ENCODE peak calls at places on chromosomes 3 and 15, in seven cellular contexts. One of them, this sample, is unnamed.
A peak's percentile ranks its signal among the peaks of the same experiment; 100 is the strongest.

GRCh38 chr15:70385052-70385451 is 287.3 kb upstream of the TLE3 start:
- DNase-seq in cardiac muscle cell: no peak
- DNase-seq in K562: no peak
- DNase-seq in right lobe of liver: no peak
- DNase-seq in lung: no peak
- DNase-seq in astrocyte: no peak
- DNase-seq in AG04450: no peak
- DNase-seq in this sample: no peak

GRCh38 chr3:177792363-177793030 is 595.2 kb upstream of the TBL1XR1 start:
- DNase-seq in cardiac muscle cell: peak; percentile 36
- DNase-seq in K562: no peak
- DNase-seq in right lobe of liver: no peak
- DNase-seq in lung: no peak
- DNase-seq in astrocyte: peak; percentile 63
- DNase-seq in AG04450: no peak
- DNase-seq in this sample: no peak

GRCh38 chr3:194521514-194522260 is 34.9 kb upstream of the ATP13A3 start:
- DNase-seq in cardiac muscle cell: peak; percentile 86
- DNase-seq in K562: no peak
- DNase-seq in right lobe of liver: no peak
- DNase-seq in lung: no peak
- DNase-seq in astrocyte: peak; percentile 78
- DNase-seq in AG04450: no peak
- DNase-seq in this sample: no peak

GRCh38 chr3:5466752-5467151 is 279.2 kb downstream of the EDEM1 start:
- DNase-seq in cardiac muscle cell: no peak
- DNase-seq in K562: no peak
- DNase-seq in right lobe of liver: no peak
- DNase-seq in lung: no peak
- DNase-seq in astrocyte: no peak
- DNase-seq in AG04450: no peak
- DNase-seq in this sample: no peak

GRCh38 chr3:192422321-192422997 is 304.9 kb downstream of the FGF12 start:
- DNase-seq in cardiac muscle cell: peak; percentile 53
- DNase-seq in K562: no peak
- DNase-seq in right lobe of liver: no peak
- DNase-seq in lung: no peak
- DNase-seq in astrocyte: peak; percentile 84
- DNase-seq in AG04450: no peak
- DNase-seq in this sample: no peak

GRCh38 chr3:169699536-169700050 is 36.1 kb upstream of the MECOM start:
- DNase-seq in cardiac muscle cell: peak; percentile 92
- DNase-seq in K562: no peak
- DNase-seq in right lobe of liver: no peak
- DNase-seq in lung: no peak
- DNase-seq in astrocyte: peak; percentile 51
- DNase-seq in AG04450: peak; percentile 21
- DNase-seq in this sample: peak; percentile 91

GRCh38 chr3:79820089-79820488 is 52.3 kb upstream of the ROBO1 start:
- DNase-seq in cardiac muscle cell: no peak
- DNase-seq in K562: no peak
- DNase-seq in right lobe of liver: no peak
- DNase-seq in lung: no peak
- DNase-seq in astrocyte: no peak
- DNase-seq in AG04450: no peak
- DNase-seq in this sample: no peak

GRCh38 chr3:195151866-195152526 is 119.0 kb downstream of the XXYLT1 start:
- DNase-seq in cardiac muscle cell: peak; percentile 66
- DNase-seq in K562: peak; percentile 48
- DNase-seq in right lobe of liver: no peak
- DNase-seq in lung: no peak
- DNase-seq in astrocyte: peak; percentile 90
- DNase-seq in AG04450: no peak
- DNase-seq in this sample: no peak

GRCh38 chr15:57496946-57497944 is 94.5 kb upstream of the MYZAP start:
- DNase-seq in cardiac muscle cell: no peak
- DNase-seq in K562: no peak
- DNase-seq in right lobe of liver: peak; percentile 33
- DNase-seq in lung: peak; percentile 51
- DNase-seq in astrocyte: peak; percentile 51
- DNase-seq in AG04450: no peak
- DNase-seq in this sample: no peak

DNA sequence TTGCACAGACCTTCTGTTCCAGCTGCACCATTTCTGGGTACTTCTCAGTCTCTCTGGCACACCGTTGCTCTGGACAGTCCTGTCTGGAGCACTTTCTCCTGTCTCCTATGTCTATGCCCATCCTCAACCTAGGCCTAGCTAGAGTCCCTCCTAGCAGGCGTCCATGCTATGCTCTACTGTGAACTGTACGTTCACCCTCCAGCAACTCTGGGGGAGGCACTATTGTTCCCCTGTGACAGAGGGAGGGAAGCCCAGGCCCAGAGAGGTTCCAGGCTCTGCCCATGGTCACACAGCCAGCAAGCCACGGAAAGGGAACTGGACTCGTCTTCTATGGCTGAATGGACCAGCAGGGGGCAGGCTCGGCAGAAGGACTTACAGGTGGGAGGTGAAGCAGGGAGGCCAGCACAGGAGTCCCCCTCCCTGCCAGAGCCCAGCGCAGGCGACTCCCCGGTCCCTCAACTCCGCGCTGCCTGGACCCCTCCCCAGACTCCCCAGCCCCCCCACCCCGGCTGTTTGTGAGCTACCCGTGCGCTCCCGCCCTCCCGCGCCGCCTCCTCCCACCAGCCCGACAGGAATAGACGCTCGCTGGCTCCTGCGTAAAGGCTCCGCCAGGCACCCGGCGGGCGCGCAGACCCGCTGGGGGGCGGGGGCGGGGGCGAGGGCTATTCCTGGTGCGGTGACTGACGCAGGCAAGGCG is 1.7 kb upstream of the LINGO1 start:
- DNase-seq in cardiac muscle cell: peak; percentile 68
- DNase-seq in K562: peak; percentile 88
- DNase-seq in right lobe of liver: peak; percentile 60
- DNase-seq in lung: peak; percentile 57
- DNase-seq in astrocyte: peak; percentile 22
- DNase-seq in AG04450: no peak
- DNase-seq in this sample: peak; percentile 88
- TF ChIP-seq CTCF in cardiac muscle cell: peak; percentile 64
- TF ChIP-seq CTCF in K562: peak; percentile 81
- TF ChIP-seq CTCF in right lobe of liver: peak; percentile 39
- TF ChIP-seq CTCF in lung: no peak
- TF ChIP-seq CTCF in astrocyte: no peak
- TF ChIP-seq CTCF in AG04450: peak; percentile 48
- TF ChIP-seq CTCF in this sample: peak; percentile 41

GRCh38 chr3:119304201-119304713 is 10.1 kb downstream of the ARHGAP31 start:
- DNase-seq in cardiac muscle cell: peak; percentile 50
- DNase-seq in K562: no peak
- DNase-seq in right lobe of liver: no peak
- DNase-seq in lung: no peak
- DNase-seq in astrocyte: peak; percentile 83
- DNase-seq in AG04450: no peak
- DNase-seq in this sample: no peak
- H3K27ac ChIP-seq in cardiac muscle cell: no peak overlapping the region
- H3K27ac ChIP-seq in K562: no peak overlapping the region
- H3K27ac ChIP-seq in right lobe of liver: no peak overlapping the region
- H3K27ac ChIP-seq in lung: no peak overlapping the region
- H3K27ac ChIP-seq in astrocyte: peak overlapping the region; percentile 65
- H3K27ac ChIP-seq in AG04450: peak overlapping the region; percentile 47
- H3K27ac ChIP-seq in this sample: no peak overlapping the region

GRCh38 chr3:37809846-37810447 is 51.7 kb upstream of the CTDSPL start:
- DNase-seq in cardiac muscle cell: no peak
- DNase-seq in K562: no peak
- DNase-seq in right lobe of liver: no peak
- DNase-seq in lung: no peak
- DNase-seq in astrocyte: no peak
- DNase-seq in AG04450: no peak
- DNase-seq in this sample: no peak

GRCh38 chr3:37810788-37811187 is 50.9 kb upstream of the CTDSPL start:
- DNase-seq in cardiac muscle cell: no peak
- DNase-seq in K562: no peak
- DNase-seq in right lobe of liver: no peak
- DNase-seq in lung: no peak
- DNase-seq in astrocyte: no peak
- DNase-seq in AG04450: no peak
- DNase-seq in this sample: no peak

GRCh38 chr3:37803726-37804469 is 57.8 kb upstream of the CTDSPL start:
- DNase-seq in cardiac muscle cell: no peak
- DNase-seq in K562: no peak
- DNase-seq in right lobe of liver: no peak
- DNase-seq in lung: no peak
- DNase-seq in astrocyte: no peak
- DNase-seq in AG04450: no peak
- DNase-seq in this sample: no peak

GRCh38 chr3:37808656-37809055 is 53.0 kb upstream of the CTDSPL start:
- DNase-seq in cardiac muscle cell: no peak
- DNase-seq in K562: no peak
- DNase-seq in right lobe of liver: no peak
- DNase-seq in lung: no peak
- DNase-seq in astrocyte: no peak
- DNase-seq in AG04450: no peak
- DNase-seq in this sample: no peak

DNA sequence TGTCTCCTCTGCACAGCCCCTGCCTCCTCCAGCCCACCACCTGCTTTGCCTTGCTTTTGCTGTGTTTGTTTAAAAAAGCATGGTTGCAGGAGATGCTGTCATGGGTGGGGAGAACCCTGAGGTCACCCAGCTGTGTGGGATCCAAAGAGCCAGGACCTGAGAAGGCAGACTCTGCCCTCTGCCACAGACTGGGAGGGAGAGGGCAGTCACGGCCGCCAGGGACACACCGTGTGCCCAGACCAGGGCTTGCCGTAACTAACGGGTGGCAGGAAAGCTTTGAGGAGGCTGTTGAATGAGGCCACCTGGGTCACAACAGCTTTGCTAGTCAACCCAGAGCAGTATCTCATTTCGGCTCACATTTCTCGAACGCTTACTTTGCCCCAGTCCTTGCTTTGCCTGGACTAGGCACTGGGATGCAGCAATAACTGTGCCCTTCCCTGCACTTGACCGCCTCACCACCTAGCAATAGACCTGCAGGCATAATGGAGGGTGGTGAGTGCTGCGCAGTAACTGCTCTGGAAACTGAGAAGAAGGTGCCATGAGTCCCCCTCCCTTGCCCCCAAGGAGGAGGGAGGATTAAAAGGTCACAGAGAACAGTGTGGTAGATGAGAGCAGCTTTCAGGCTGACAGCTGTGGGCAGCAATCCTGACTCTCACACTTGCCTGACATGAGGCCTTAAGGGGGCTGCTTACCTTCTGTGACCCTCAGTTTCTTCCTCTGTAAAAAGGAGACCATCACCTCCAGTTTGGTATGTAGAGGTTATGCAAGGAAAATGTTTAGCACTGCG is 55.0 kb upstream of the CTDSPL start:
- DNase-seq in cardiac muscle cell: no peak
- DNase-seq in K562: no peak
- DNase-seq in right lobe of liver: no peak
- DNase-seq in lung: no peak
- DNase-seq in astrocyte: no peak
- DNase-seq in AG04450: no peak
- DNase-seq in this sample: no peak
- H3K4me3 ChIP-seq in cardiac muscle cell: no peak overlapping the region
- H3K4me3 ChIP-seq in K562: no peak overlapping the region
- H3K4me3 ChIP-seq in right lobe of liver: no peak overlapping the region
- H3K4me3 ChIP-seq in lung: no peak overlapping the region
- H3K4me3 ChIP-seq in astrocyte: no peak overlapping the region
- H3K4me3 ChIP-seq in AG04450: no peak overlapping the region
- H3K4me3 ChIP-seq in this sample: no peak overlapping the region

DNA sequence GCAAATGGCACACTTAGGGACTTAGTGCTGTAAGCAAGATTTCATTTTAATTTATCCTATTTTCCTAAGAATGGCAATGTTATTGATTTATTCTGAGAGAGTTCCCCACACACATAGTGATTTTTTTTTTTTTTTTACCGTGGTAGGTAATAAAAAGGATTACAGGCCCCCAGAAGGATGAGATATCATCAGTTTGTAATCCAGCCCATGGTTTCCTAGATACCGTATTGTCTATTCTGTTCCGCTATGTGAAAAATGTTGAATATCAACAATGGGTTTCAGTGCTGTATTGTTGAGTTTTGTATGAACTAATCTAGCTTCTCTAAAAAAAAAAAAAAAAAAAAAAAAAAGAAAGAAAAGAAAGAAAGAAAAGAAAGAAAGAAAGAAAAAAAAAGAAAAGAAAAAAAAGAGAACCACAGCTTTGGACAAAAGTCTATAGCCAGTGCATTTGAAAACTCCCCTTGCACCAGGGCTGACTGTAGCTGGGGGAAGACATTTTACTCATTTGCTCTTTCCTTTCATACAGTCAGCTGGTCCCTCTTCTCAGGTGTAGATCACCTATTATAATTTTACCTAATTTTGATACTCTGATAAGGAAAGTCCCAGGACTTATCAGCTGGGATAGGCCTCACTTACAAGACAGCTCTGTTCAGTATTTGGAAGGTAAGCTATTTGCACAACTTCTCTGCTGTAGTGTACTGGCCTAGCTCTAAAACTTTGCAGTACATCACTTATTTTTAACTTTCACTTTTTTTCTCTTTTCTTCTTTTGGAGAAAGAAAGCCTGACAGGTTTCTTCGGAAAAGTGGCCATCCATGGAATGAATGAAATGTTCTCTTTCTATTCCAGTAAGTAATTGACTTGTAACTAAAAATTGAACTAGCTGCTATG is 101.4 kb upstream of the SOX2 start:
- DNase-seq in cardiac muscle cell: no peak
- DNase-seq in K562: no peak
- DNase-seq in right lobe of liver: no peak
- DNase-seq in lung: no peak
- DNase-seq in astrocyte: peak; percentile 25
- DNase-seq in AG04450: no peak
- DNase-seq in this sample: no peak
- TF ChIP-seq CTCF in cardiac muscle cell: no peak
- TF ChIP-seq CTCF in K562: no peak
- TF ChIP-seq CTCF in right lobe of liver: no peak
- TF ChIP-seq CTCF in lung: no peak
- TF ChIP-seq CTCF in astrocyte: no peak
- TF ChIP-seq CTCF in AG04450: no peak
- TF ChIP-seq CTCF in this sample: no peak

DNA sequence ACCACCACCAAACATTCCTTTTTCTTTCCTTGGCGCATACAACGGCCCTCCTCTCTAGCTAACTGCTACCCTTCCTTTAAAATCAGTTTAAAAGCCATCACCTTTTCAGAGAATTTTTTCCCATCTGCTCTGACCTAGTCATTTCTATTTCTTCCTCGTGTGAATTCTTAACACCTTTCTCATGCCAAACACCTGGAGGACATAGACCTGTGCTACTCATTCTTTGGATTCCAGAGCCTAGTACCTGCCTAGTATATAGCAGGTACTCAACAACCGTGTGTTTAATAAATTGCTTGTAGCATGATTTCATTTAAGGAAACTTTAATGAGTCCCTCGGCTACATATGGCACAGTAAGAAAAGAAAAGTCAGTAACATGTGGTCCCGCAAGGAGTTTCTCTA is 2.0 kb upstream of the TPM1 start:
- DNase-seq in cardiac muscle cell: no peak
- DNase-seq in K562: no peak
- DNase-seq in right lobe of liver: no peak
- DNase-seq in lung: no peak
- DNase-seq in astrocyte: no peak
- DNase-seq in AG04450: no peak
- DNase-seq in this sample: no peak
- H3K27ac ChIP-seq in cardiac muscle cell: peak overlapping the region; percentile 100
- H3K27ac ChIP-seq in K562: no peak overlapping the region
- H3K27ac ChIP-seq in right lobe of liver: no peak overlapping the region
- H3K27ac ChIP-seq in lung: peak overlapping the region; percentile 99
- H3K27ac ChIP-seq in astrocyte: no peak overlapping the region
- H3K27ac ChIP-seq in AG04450: no peak overlapping the region
- H3K27ac ChIP-seq in this sample: no peak overlapping the region

This sample was measured in testis.